ENCODE peak calls at places on chromosomes 12 and 14, in seven cellular contexts. O is dorsolateral prefrontal cortex; D is activated CD4-positive, alpha-beta T cell treated with anti-CD3 and anti-CD28 coated beads, Interleukin-2, amount 10 ng/mL, durations not matched to agents 7 days and 5 days; A is effector memory CD8-positive, alpha-beta T cell; C is neural progenitor cell; N is mesothelial cell of epicardium; B is activated CD8-positive, alpha-beta memory T cell treated with anti-CD3 and anti-CD28 coated beads for 1 hour. H is an unnamed sample.

GRCh38 chr14:106442857-106443256 is 916.5 kb downstream of the TMEM121 start:
- DNase-seq in N (no peak), B (peak; percentile 19), O (no peak), D (peak; percentile 55), A (peak; percentile 28), C (no peak), H (no peak)

GRCh38 chr12:56955631-56956256 is 1.7 kb downstream of the RDH16 start:
- DNase-seq in B (no peak), A (no peak), N (no peak), O (no peak), C (no peak), D (no peak), H (no peak)

GRCh38 chr12:132285991-132286681 is 43.3 kb downstream of the GALNT9 start:
- DNase-seq in B (no peak), O (no peak), A (no peak), C (peak; percentile 64), N (peak; percentile 93), D (no peak), H (no peak)

GRCh38 chr12:56164345-56164729 is 6.2 kb downstream of the MYL6 start:
- DNase-seq in O (no peak), A (no peak), N (no peak), C (no peak), B (no peak), D (no peak), H (no peak)

GRCh38 chr12:99232324-99232723 is 415.2 kb upstream of the GARIN6 start:
- DNase-seq in N (no peak), O (no peak), A (no peak), C (peak; percentile 41), B (no peak), D (no peak), H (no peak)

GRCh38 chr14:102363182-102363952 is 626 bp downstream of the TECPR2 start:
- DNase-seq in N (peak; percentile 72), C (peak; percentile 46), O (peak; percentile 48), D (no peak), A (no peak), B (no peak), H (peak; percentile 30)

GRCh38 chr12:130041983-130042812 is 120.1 kb upstream of the FZD10 start:
- DNase-seq in B (peak; percentile 6), D (peak; percentile 12), A (no peak), O (peak; percentile 86), C (peak; percentile 82), N (peak; percentile 87), H (no peak)

GRCh38 chr12:122437656-122438121 is 15.2 kb upstream of the CLIP1 start:
- DNase-seq in N (no peak), C (no peak), B (no peak), O (peak; percentile 75), D (no peak), A (no peak), H (peak; percentile 71)

GRCh38 chr12:79764641-79765040 is 73.9 kb upstream of the PAWR start:
- DNase-seq in B (no peak), D (no peak), O (no peak), C (no peak), N (no peak), A (no peak), H (no peak)

GRCh38 chr12:6828671-6829531 is 694 bp downstream of the P3H3 start:
- DNase-seq in N (peak; percentile 64), O (peak; percentile 62), C (peak; percentile 72), B (no peak), D (no peak), A (no peak), H (peak; percentile 45)

GRCh38 chr14:33851931-33852330 is 98.9 kb downstream of the EGLN3 start:
- DNase-seq in N (no peak), O (no peak), D (no peak), A (no peak), B (no peak), C (no peak), H (no peak)

GRCh38 chr12:27284751-27285150 is 40.7 kb downstream of the STK38L start:
- DNase-seq in O (no peak), A (no peak), C (no peak), N (no peak), D (no peak), B (no peak), H (peak; percentile 46)

GRCh38 chr12:66428261-66428660 is 126.0 kb downstream of the HELB start:
- DNase-seq in N (no peak), C (no peak), D (no peak), B (no peak), O (no peak), A (no peak), H (no peak)

GRCh38 chr12:132071001-132071810 is 72.9 kb downstream of the DDX51 start:
- DNase-seq in B (no peak), D (no peak), O (no peak), N (no peak), A (no peak), C (no peak), H (no peak)

H was measured in HT1080.